ENCODE peak calls at places on chromosomes 11 and 22, in six cellular contexts. S is ovary, B is mesendoderm, V is skeletal muscle cell, D is heart right ventricle, Y is body of pancreas. O is an unnamed sample.
A peak's percentile ranks its signal among the peaks of the same experiment; 100 is the strongest.

GRCh38 chr22:47125603-47126002 is 363.2 kb downstream of the TBC1D22A start:
- DNase-seq in D (no peak), S (no peak), Y (peak; percentile 8), V (no peak), B (peak; percentile 28), O (no peak)

GRCh38 chr11:12278766-12279671 is 98.4 kb upstream of the PARVA start:
- DNase-seq in D (no peak), V (no peak), B (no peak), Y (peak; percentile 50), S (no peak), O (no peak)

GRCh38 chr11:488992-489391 is 18.1 kb downstream of the RNH1 start:
- DNase-seq in D (no peak), Y (no peak), S (no peak), V (no peak), B (no peak), O (no peak)

GRCh38 chr11:70205049-70205725 is 2.1 kb downstream of the FADD start:
- DNase-seq in V (no peak), S (no peak), Y (no peak), B (peak; percentile 64), D (no peak), O (no peak)

GRCh38 chr22:22902247-22902962 is 14.8 kb downstream of the IGLL5 start:
- DNase-seq in B (no peak), Y (no peak), D (no peak), S (no peak), V (no peak), O (no peak)

GRCh38 chr11:118870396-118871343 is 13.0 kb upstream of the CXCR5 start:
- DNase-seq in Y (no peak), B (peak; percentile 35), D (peak; percentile 33), V (no peak), S (no peak), O (peak; percentile 37)

GRCh38 chr11:125079151-125079877 is 16.2 kb downstream of the SLC37A2 start:
- DNase-seq in D (no peak), V (no peak), B (no peak), S (no peak), Y (no peak), O (no peak)

GRCh38 chr11:85307381-85307780 is 319.8 kb downstream of the DLG2 start:
- DNase-seq in S (no peak), D (no peak), Y (no peak), B (no peak), V (no peak), O (no peak)

GRCh38 chr22:23894710-23895598 is 771 bp downstream of the MIF start:
- DNase-seq in Y (peak; percentile 89), V (peak; percentile 66), B (peak; percentile 92), S (peak; percentile 89), D (peak; percentile 36), O (peak; percentile 84)

GRCh38 chr11:24623121-24623520 is 126.3 kb downstream of the LUZP2 start:
- DNase-seq in Y (no peak), B (no peak), S (no peak), V (no peak), D (no peak), O (no peak)

GRCh38 chr22:19180740-19181410 is 2.3 kb upstream of the SLC25A1 start:
- DNase-seq in S (no peak), Y (no peak), B (no peak), D (no peak), V (no peak), O (no peak)

GRCh38 chr11:29343465-29344333 is 673.1 kb downstream of the KCNA4 start:
- DNase-seq in Y (peak; percentile 59), B (peak; percentile 67), S (peak; percentile 14), V (no peak), D (peak; percentile 5), O (peak; percentile 63)

GRCh38 chr22:46830841-46831240 is 68.4 kb downstream of the TBC1D22A start:
- DNase-seq in D (no peak), S (no peak), V (no peak), B (no peak), Y (no peak), O (no peak)

GRCh38 chr22:29198240-29198639 is 7.5 kb upstream of the EMID1 start:
- DNase-seq in Y (no peak), B (no peak), V (no peak), S (no peak), D (no peak), O (no peak)

GRCh38 chr11:58927393-58928081 is 11.8 kb upstream of the GLYATL1 start:
- DNase-seq in D (no peak), Y (peak; percentile 67), B (peak; percentile 97), V (no peak), S (no peak), O (no peak)
- H3K4me3 ChIP-seq in D (no peak overlapping the region), Y (no peak overlapping the region), B (peak overlapping the region; percentile 14), V (no peak overlapping the region), S (no peak overlapping the region), O (no peak overlapping the region)

DNA sequence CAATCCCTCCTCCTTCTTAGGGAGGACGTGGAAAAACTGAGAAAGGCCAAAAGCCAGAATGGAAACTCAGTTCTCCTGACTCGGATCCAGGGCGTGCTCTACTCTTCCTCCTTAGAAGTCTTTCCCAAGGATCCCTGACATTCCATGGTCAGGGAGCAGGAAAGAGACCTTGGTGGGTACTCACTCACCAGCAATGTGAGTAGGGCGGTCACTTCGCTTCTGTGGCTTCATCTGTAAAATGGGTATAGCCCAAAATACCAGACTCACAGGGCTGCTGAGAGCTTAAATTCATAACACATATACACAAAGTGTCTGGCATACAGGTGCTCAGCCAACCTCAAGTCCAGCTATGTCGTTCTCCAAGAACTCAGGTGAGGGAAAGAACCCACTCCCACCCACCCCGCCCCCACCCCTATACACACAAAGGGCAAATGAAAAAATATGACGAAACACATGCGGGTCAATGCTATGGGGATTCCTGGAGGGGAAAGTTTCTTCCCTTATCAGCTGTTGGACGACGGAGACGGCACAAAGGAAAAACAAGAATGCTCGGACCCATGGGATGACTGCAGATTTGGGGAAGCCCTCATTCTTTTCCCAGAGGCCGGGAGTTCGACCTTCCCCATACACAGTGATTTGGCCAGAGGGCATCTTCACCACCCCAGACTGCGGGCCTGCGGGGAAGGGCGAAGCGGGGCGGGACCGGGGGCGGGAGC is 471 bp upstream of the KCTD17 start:
- DNase-seq in B (no peak), Y (no peak), S (no peak), D (no peak), V (no peak), O (no peak)
- H3K4me3 ChIP-seq in B (no peak overlapping the region), Y (no peak overlapping the region), S (peak overlapping the region; percentile 57), D (peak overlapping the region; percentile 78), V (peak overlapping the region; percentile 68), O (no peak overlapping the region)

GRCh38 chr11:59281177-59281576 is 68.5 kb upstream of the MPEG1 start:
- DNase-seq in V (no peak), B (no peak), D (no peak), S (no peak), Y (no peak), O (no peak)

GRCh38 chr11:59283825-59284772 is 71.4 kb upstream of the MPEG1 start:
- DNase-seq in D (peak; percentile 23), B (peak; percentile 58), Y (peak; percentile 49), S (peak; percentile 57), V (peak; percentile 3), O (peak; percentile 54)

GRCh38 chr11:59285716-59286260 is 72.9 kb upstream of the OR5AN1 start:
- DNase-seq in S (no peak), B (no peak), D (no peak), V (no peak), Y (no peak), O (no peak)

GRCh38 chr11:59283311-59283710 is 70.6 kb upstream of the MPEG1 start:
- DNase-seq in D (no peak), V (no peak), Y (no peak), B (no peak), S (no peak), O (no peak)

GRCh38 chr11:59284773-59285129 is 72.0 kb upstream of the MPEG1 start:
- DNase-seq in V (no peak), D (no peak), S (no peak), B (no peak), Y (no peak), O (no peak)
- H3K4me3 ChIP-seq in V (no peak overlapping the region), D (no peak overlapping the region), S (no peak overlapping the region), B (no peak overlapping the region), Y (no peak overlapping the region), O (no peak overlapping the region)

DNA sequence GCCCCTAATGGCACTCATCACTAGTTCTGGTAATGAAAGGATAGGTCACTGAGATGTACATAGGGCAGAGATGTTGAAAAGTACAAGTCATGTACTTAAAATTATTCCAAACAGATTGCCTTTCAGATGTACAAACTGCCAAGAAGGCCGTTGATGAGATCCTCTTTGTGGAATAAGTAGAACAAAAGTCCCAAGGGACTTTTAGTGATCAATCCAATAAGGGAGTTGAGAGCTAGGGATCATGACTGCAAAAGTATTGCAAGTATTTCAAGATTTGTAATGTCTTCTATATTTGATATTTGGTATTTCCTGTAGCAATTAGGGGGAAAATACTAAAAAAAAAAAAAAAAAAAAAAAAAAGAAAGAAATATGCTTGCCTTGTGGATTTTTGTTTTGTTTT is 82.2 kb downstream of the ATG16L2 start:
- DNase-seq in B (no peak), S (no peak), D (no peak), Y (no peak), V (no peak), O (no peak)
- H3K4me3 ChIP-seq in B (no peak overlapping the region), S (no peak overlapping the region), D (no peak overlapping the region), Y (no peak overlapping the region), V (no peak overlapping the region), O (no peak overlapping the region)

GRCh38 chr22:30426395-30427353 is 1.1 kb downstream of the MTFP1 start:
- DNase-seq in Y (peak; percentile 90), S (peak; percentile 70), B (peak; percentile 93), D (peak; percentile 76), V (no peak), O (peak; percentile 91)
- H3K4me3 ChIP-seq in Y (peak overlapping the region; percentile 32), S (peak overlapping the region; percentile 55), B (no peak overlapping the region), D (no peak overlapping the region), V (peak overlapping the region; percentile 65), O (no peak overlapping the region)